ENCODE peak calls at places on chromosomes 11 and 22, in four cellular contexts. One of them, this sample, is unnamed.

GRCh38 chr11:9315078-9315688 is 790 bp upstream of the TMEM41B start:
- DNase-seq in OCI-LY7: no peak
- DNase-seq in aorta: no peak
- DNase-seq in CD8-positive, alpha-beta T cell: no peak
- DNase-seq in this sample: no peak

GRCh38 chr11:60394666-60395343 is 1.5 kb upstream of the MS4A14 start:
- DNase-seq in aorta: no peak
- DNase-seq in CD8-positive, alpha-beta T cell: no peak
- DNase-seq in OCI-LY7: no peak
- DNase-seq in this sample: no peak

GRCh38 chr11:69970785-69971535 is 107.2 kb upstream of the ANO1 start:
- DNase-seq in OCI-LY7: no peak
- DNase-seq in CD8-positive, alpha-beta T cell: no peak
- DNase-seq in aorta: no peak
- DNase-seq in this sample: no peak

GRCh38 chr11:35391922-35392813 is 27.2 kb downstream of the SLC1A2 start:
- DNase-seq in CD8-positive, alpha-beta T cell: peak; percentile 94
- DNase-seq in OCI-LY7: peak; percentile 70
- DNase-seq in aorta: peak; percentile 91
- DNase-seq in this sample: peak; percentile 82

GRCh38 chr11:19670030-19670761 is 42.4 kb upstream of the NAV2 start:
- DNase-seq in OCI-LY7: no peak
- DNase-seq in CD8-positive, alpha-beta T cell: no peak
- DNase-seq in aorta: no peak
- DNase-seq in this sample: no peak

GRCh38 chr11:17171342-17171741 is 36.4 kb downstream of the PIK3C2A start:
- DNase-seq in aorta: no peak
- DNase-seq in OCI-LY7: no peak
- DNase-seq in CD8-positive, alpha-beta T cell: no peak
- DNase-seq in this sample: peak; percentile 78

GRCh38 chr22:47570851-47571250 is 808.4 kb downstream of the TBC1D22A start:
- DNase-seq in aorta: no peak
- DNase-seq in OCI-LY7: no peak
- DNase-seq in CD8-positive, alpha-beta T cell: peak; percentile 27
- DNase-seq in this sample: no peak

GRCh38 chr11:88522624-88523361 is 185.3 kb upstream of the CTSC start:
- DNase-seq in aorta: no peak
- DNase-seq in CD8-positive, alpha-beta T cell: no peak
- DNase-seq in OCI-LY7: no peak
- DNase-seq in this sample: no peak

GRCh38 chr11:85791326-85791990 is 19.5 kb downstream of the SYTL2 start:
- DNase-seq in OCI-LY7: no peak
- DNase-seq in aorta: no peak
- DNase-seq in CD8-positive, alpha-beta T cell: no peak
- DNase-seq in this sample: no peak

GRCh38 chr22:36144886-36145541 is 15.5 kb downstream of the APOL3 start:
- DNase-seq in CD8-positive, alpha-beta T cell: peak; percentile 55
- DNase-seq in aorta: peak; percentile 65
- DNase-seq in OCI-LY7: peak; percentile 57
- DNase-seq in this sample: peak; percentile 88

GRCh38 chr22:25551396-25551795 is 13.1 kb upstream of the GRK3 start:
- DNase-seq in CD8-positive, alpha-beta T cell: no peak
- DNase-seq in aorta: no peak
- DNase-seq in OCI-LY7: no peak
- DNase-seq in this sample: no peak

GRCh38 chr22:21959274-21960074 is 6.8 kb upstream of the PPM1F start:
- DNase-seq in CD8-positive, alpha-beta T cell: no peak
- DNase-seq in OCI-LY7: no peak
- DNase-seq in aorta: no peak
- DNase-seq in this sample: no peak

GRCh38 chr22:20429254-20430100 is 8.1 kb downstream of the SCARF2 start:
- DNase-seq in CD8-positive, alpha-beta T cell: peak; percentile 86
- DNase-seq in aorta: peak; percentile 73
- DNase-seq in OCI-LY7: peak; percentile 65
- DNase-seq in this sample: no peak

GRCh38 chr11:25349537-25349936 is 852.7 kb downstream of the LUZP2 start:
- DNase-seq in OCI-LY7: no peak
- DNase-seq in aorta: no peak
- DNase-seq in CD8-positive, alpha-beta T cell: no peak
- DNase-seq in this sample: no peak

GRCh38 chr11:11306855-11307254 is 46.2 kb downstream of the CSNK2A3 start:
- DNase-seq in CD8-positive, alpha-beta T cell: no peak
- DNase-seq in aorta: no peak
- DNase-seq in OCI-LY7: no peak
- DNase-seq in this sample: no peak

GRCh38 chr22:27668828-27669797 is 132.4 kb downstream of the MN1 start:
- DNase-seq in CD8-positive, alpha-beta T cell: no peak
- DNase-seq in OCI-LY7: no peak
- DNase-seq in aorta: no peak
- DNase-seq in this sample: peak; percentile 71

GRCh38 chr11:126034880-126035279 is 27.8 kb downstream of the CDON start:
- DNase-seq in OCI-LY7: no peak
- DNase-seq in aorta: no peak
- DNase-seq in CD8-positive, alpha-beta T cell: no peak
- DNase-seq in this sample: no peak

GRCh38 chr11:63020671-63021255 is 5.1 kb upstream of the SLC22A8 start:
- DNase-seq in OCI-LY7: no peak
- DNase-seq in CD8-positive, alpha-beta T cell: no peak
- DNase-seq in aorta: no peak
- DNase-seq in this sample: no peak

GRCh38 chr22:45318558-45319318 is 9.0 kb downstream of the FAM118A start:
- DNase-seq in OCI-LY7: peak; percentile 10
- DNase-seq in aorta: no peak
- DNase-seq in CD8-positive, alpha-beta T cell: peak; percentile 63
- DNase-seq in this sample: peak; percentile 20

GRCh38 chr11:33234397-33235168 is 22.6 kb upstream of the HIPK3 start:
- DNase-seq in aorta: no peak
- DNase-seq in CD8-positive, alpha-beta T cell: no peak
- DNase-seq in OCI-LY7: no peak
- DNase-seq in this sample: no peak

GRCh38 chr11:107623183-107623582 is 32.2 kb downstream of the ELMOD1 start:
- DNase-seq in aorta: no peak
- DNase-seq in CD8-positive, alpha-beta T cell: no peak
- DNase-seq in OCI-LY7: no peak
- DNase-seq in this sample: no peak

GRCh38 chr11:45247433-45247832 is 38.7 kb downstream of the SYT13 start:
- DNase-seq in OCI-LY7: no peak
- DNase-seq in aorta: no peak
- DNase-seq in CD8-positive, alpha-beta T cell: no peak
- DNase-seq in this sample: peak; percentile 17

GRCh38 chr11:15965562-15966250 is 390.6 kb downstream of the SOX6 start:
- DNase-seq in aorta: no peak
- DNase-seq in OCI-LY7: no peak
- DNase-seq in CD8-positive, alpha-beta T cell: no peak
- DNase-seq in this sample: no peak

GRCh38 chr22:24695958-24696511 is 78.5 kb downstream of the PIWIL3 start:
- DNase-seq in OCI-LY7: no peak
- DNase-seq in CD8-positive, alpha-beta T cell: no peak
- DNase-seq in aorta: no peak
- DNase-seq in this sample: peak; percentile 50

GRCh38 chr22:17754233-17754925 is 19.9 kb downstream of the BID start:
- DNase-seq in CD8-positive, alpha-beta T cell: peak; percentile 65
- DNase-seq in OCI-LY7: peak; percentile 41
- DNase-seq in aorta: no peak
- DNase-seq in this sample: no peak

GRCh38 chr11:5383576-5383975 is at the start of gene OR51M1:
- DNase-seq in CD8-positive, alpha-beta T cell: no peak
- DNase-seq in OCI-LY7: no peak
- DNase-seq in aorta: no peak
- DNase-seq in this sample: no peak

GRCh38 chr11:130504317-130504716 is 55.9 kb downstream of the ADAMTS15 start:
- DNase-seq in OCI-LY7: no peak
- DNase-seq in CD8-positive, alpha-beta T cell: no peak
- DNase-seq in aorta: no peak
- DNase-seq in this sample: no peak

GRCh38 chr11:12079726-12080556 is 30.4 kb upstream of the MICAL2 start:
- DNase-seq in aorta: peak; percentile 88
- DNase-seq in CD8-positive, alpha-beta T cell: no peak
- DNase-seq in OCI-LY7: no peak
- DNase-seq in this sample: peak; percentile 96

GRCh38 chr11:79396674-79397073 is 44.2 kb downstream of the TENM4 start:
- DNase-seq in aorta: no peak
- DNase-seq in OCI-LY7: no peak
- DNase-seq in CD8-positive, alpha-beta T cell: no peak
- DNase-seq in this sample: no peak

GRCh38 chr22:20567993-20568417 is 60.6 kb downstream of the MED15 start:
- DNase-seq in OCI-LY7: no peak
- DNase-seq in CD8-positive, alpha-beta T cell: no peak
- DNase-seq in aorta: no peak
- DNase-seq in this sample: peak; percentile 60

GRCh38 chr22:49947296-49947622 is 13.3 kb upstream of the PIM3 start:
- DNase-seq in aorta: no peak
- DNase-seq in OCI-LY7: no peak
- DNase-seq in CD8-positive, alpha-beta T cell: no peak
- DNase-seq in this sample: no peak
- H3K4me3 ChIP-seq in aorta: no peak overlapping the region
- H3K4me3 ChIP-seq in OCI-LY7: no peak overlapping the region
- H3K4me3 ChIP-seq in CD8-positive, alpha-beta T cell: no peak overlapping the region
- H3K4me3 ChIP-seq in this sample: no peak overlapping the region

GRCh38 chr11:96230686-96231085 is 112.3 kb downstream of the MAML2 start:
- DNase-seq in CD8-positive, alpha-beta T cell: no peak
- DNase-seq in aorta: no peak
- DNase-seq in OCI-LY7: no peak
- DNase-seq in this sample: no peak

GRCh38 chr11:96229354-96229973 is 113.5 kb downstream of the MAML2 start:
- DNase-seq in OCI-LY7: no peak
- DNase-seq in aorta: no peak
- DNase-seq in CD8-positive, alpha-beta T cell: no peak
- DNase-seq in this sample: no peak

GRCh38 chr11:96227244-96227643 is 115.8 kb downstream of the MAML2 start:
- DNase-seq in aorta: no peak
- DNase-seq in OCI-LY7: no peak
- DNase-seq in CD8-positive, alpha-beta T cell: no peak
- DNase-seq in this sample: no peak

GRCh38 chr11:96228472-96228871 is 114.5 kb downstream of the MAML2 start:
- DNase-seq in OCI-LY7: no peak
- DNase-seq in CD8-positive, alpha-beta T cell: no peak
- DNase-seq in aorta: peak; percentile 86
- DNase-seq in this sample: peak; percentile 96

GRCh38 chr11:96228911-96229310 is 114.1 kb downstream of the MAML2 start:
- DNase-seq in CD8-positive, alpha-beta T cell: no peak
- DNase-seq in aorta: no peak
- DNase-seq in OCI-LY7: no peak
- DNase-seq in this sample: peak; percentile 76
- H3K4me3 ChIP-seq in CD8-positive, alpha-beta T cell: no peak overlapping the region
- H3K4me3 ChIP-seq in aorta: no peak overlapping the region
- H3K4me3 ChIP-seq in OCI-LY7: no peak overlapping the region
- H3K4me3 ChIP-seq in this sample: no peak overlapping the region

DNA sequence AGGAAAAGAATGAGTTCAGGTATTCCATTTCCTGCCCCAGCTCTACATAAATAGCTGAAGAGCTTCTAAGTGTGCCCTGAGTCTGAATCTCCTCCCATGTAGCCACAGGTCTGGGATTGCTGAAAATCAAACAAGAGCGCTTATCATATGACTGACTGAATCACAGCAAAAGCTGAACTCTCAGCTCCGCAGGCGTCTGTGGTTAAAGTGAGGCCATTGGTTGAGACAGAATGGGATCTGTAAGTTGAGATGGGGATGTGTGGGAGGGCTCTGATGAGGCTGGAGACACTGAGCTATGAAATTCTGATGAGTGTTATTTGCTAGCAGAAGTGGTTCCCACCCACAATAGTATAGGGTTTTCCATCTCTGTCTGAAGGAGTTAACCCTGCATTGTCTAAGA is 637.0 kb downstream of the OPCML start:
- DNase-seq in aorta: no peak
- DNase-seq in CD8-positive, alpha-beta T cell: no peak
- DNase-seq in OCI-LY7: no peak
- DNase-seq in this sample: peak; percentile 55
- H3K4me3 ChIP-seq in aorta: no peak overlapping the region
- H3K4me3 ChIP-seq in CD8-positive, alpha-beta T cell: no peak overlapping the region
- H3K4me3 ChIP-seq in OCI-LY7: no peak overlapping the region
- H3K4me3 ChIP-seq in this sample: no peak overlapping the region

DNA sequence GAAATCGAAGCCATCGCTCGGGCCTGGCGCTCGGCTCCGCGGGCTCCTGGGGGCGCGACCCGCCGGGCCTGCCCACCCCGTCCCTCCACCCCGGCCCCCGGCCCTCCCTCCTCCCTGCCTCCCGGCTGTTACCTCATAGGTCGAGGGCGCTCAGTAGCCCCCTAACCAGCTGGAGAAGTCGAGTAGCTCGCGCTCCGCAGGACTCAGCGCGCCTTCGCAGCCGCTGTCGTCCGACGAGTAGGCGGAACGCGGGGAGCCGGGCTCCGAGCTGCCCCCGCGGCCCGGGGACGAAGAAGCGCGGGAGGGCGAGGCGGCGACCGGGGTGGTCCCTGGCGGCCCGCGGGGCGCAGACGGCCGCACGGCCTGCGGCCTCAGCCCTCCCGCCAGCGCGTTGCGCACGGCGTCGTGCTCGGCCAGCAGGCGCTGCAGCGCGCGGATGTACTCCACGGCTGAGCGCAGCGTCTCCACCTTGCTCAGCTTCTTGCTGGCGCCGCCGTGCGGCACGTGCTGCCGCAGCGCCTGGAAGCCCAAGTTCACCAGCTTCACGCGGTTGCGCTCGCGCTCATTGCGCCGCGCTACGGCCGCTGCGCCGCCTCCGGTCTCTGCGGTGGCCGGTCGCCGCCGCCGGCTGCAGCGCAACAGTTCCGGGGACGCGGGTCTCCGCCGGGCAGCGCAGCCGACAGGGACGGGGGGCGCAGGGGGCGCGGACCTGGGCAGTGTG is 627 bp downstream of the ASCL2 start:
- DNase-seq in CD8-positive, alpha-beta T cell: peak; percentile 72
- DNase-seq in aorta: peak; percentile 54
- DNase-seq in OCI-LY7: no peak
- DNase-seq in this sample: peak; percentile 65
- H3K4me3 ChIP-seq in CD8-positive, alpha-beta T cell: peak overlapping the region; percentile 43
- H3K4me3 ChIP-seq in aorta: peak overlapping the region; percentile 31
- H3K4me3 ChIP-seq in OCI-LY7: no peak overlapping the region
- H3K4me3 ChIP-seq in this sample: no peak overlapping the region

This sample was measured in fibroblast of pulmonary artery.